ENCODE peak calls at places on chromosomes 12 and 14, in seven cellular contexts. F, K, P, Z, S, O and M are unnamed samples.

GRCh38 chr12:80053048-80053790 is 46.1 kb upstream of the OTOGL start:
- DNase-seq in F (no peak), S (no peak), Z (no peak), P (peak), K (no peak), O (no peak), M (no peak)

GRCh38 chr12:613996-614726 is 49.1 kb downstream of the NINJ2 start:
- DNase-seq in P (no peak), S (peak), Z (peak), O (no peak), K (no peak), F (no peak), M (no peak)

GRCh38 chr12:83097656-83098055 is 410.9 kb downstream of the TMTC2 start:
- DNase-seq in S (no peak), K (no peak), P (no peak), F (no peak), O (no peak), Z (no peak), M (no peak)

GRCh38 chr12:34290191-34290995 is 268.1 kb downstream of the ALG10 start:
- DNase-seq in P (no peak), O (no peak), F (no peak), S (no peak), Z (no peak), K (peak), M (no peak)

GRCh38 chr14:36713960-36714703 is 52.5 kb downstream of the PAX9 start:
- DNase-seq in K (no peak), P (no peak), Z (no peak), F (no peak), S (no peak), O (no peak), M (no peak)

GRCh38 chr12:123498126-123498825 is 35.2 kb downstream of the RILPL1 start:
- DNase-seq in O (no peak), K (no peak), Z (peak), P (no peak), F (no peak), S (no peak), M (no peak)

GRCh38 chr12:57632369-57632897 is 568 bp downstream of the B4GALNT1 start:
- DNase-seq in O (no peak), F (no peak), P (no peak), Z (no peak), K (no peak), S (peak), M (peak)

GRCh38 chr14:61322799-61323290 is 1.5 kb downstream of the PRKCH start:
- DNase-seq in Z (no peak), P (peak), F (peak), O (no peak), K (peak), S (no peak), M (no peak)

GRCh38 chr14:105709281-105710118 is 183.1 kb downstream of the TMEM121 start:
- DNase-seq in P (no peak), F (no peak), K (no peak), S (no peak), Z (no peak), O (no peak), M (no peak)
- TF ChIP-seq CEBPB in P (no peak), F (no peak), K (no peak), S (no peak), Z (no peak), O (no peak), M (no peak)

GRCh38 chr12:86331457-86331856 is 75.3 kb upstream of the MGAT4C start:
- DNase-seq in Z (no peak), P (no peak), K (no peak), F (no peak), S (no peak), O (no peak), M (no peak)
- TF ChIP-seq CEBPB in Z (no peak), P (no peak), K (no peak), F (no peak), S (no peak), O (no peak), M (no peak)

GRCh38 chr14:52402812-52403526 is 88.9 kb downstream of the PTGER2 start:
- DNase-seq in O (peak), P (peak), S (no peak), Z (no peak), F (no peak), K (no peak), M (no peak)
- TF ChIP-seq CEBPB in O (no peak), P (no peak), S (no peak), Z (no peak), F (no peak), K (no peak), M (no peak)

GRCh38 chr14:23571701-23572523 is 4.3 kb upstream of the AP1G2 start:
- DNase-seq in Z (no peak), F (no peak), K (no peak), O (no peak), S (no peak), P (no peak), M (no peak)

GRCh38 chr14:23572524-23572828 is 4.9 kb upstream of the AP1G2 start:
- DNase-seq in O (no peak), K (no peak), S (no peak), F (no peak), Z (no peak), P (no peak), M (no peak)

GRCh38 chr14:23572841-23573240 is 5.2 kb upstream of the AP1G2 start:
- DNase-seq in K (no peak), F (no peak), S (no peak), O (no peak), Z (peak), P (no peak), M (no peak)

GRCh38 chr14:23575086-23575485 is 3.5 kb downstream of the JPH4 start:
- DNase-seq in K (no peak), S (no peak), P (no peak), F (no peak), O (no peak), Z (peak), M (no peak)

DNA sequence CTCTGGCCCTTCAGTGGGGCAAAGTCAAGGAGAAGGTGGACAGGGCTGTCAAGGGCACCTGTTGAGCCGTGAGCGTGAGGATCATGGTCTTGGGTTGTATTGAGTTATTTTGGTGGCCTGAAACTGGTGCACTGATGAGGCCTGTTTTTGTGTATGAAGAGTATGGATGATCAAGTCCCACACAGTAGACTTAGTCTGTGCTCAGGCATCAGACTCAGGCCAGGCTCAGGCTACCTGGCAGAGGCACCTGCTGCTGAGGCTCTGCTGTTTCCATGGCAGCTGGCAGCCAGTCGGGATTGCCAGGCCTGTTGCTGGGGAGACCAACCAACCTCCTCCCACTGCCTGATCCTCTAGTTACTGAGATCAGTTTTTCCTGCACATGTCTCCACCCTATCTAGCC is 5.2 kb downstream of the JPH4 start:
- DNase-seq in Z (no peak), O (no peak), S (no peak), F (no peak), P (no peak), K (no peak), M (no peak)
- TF ChIP-seq CEBPB in Z (no peak), O (no peak), S (no peak), F (no peak), P (no peak), K (no peak), M (no peak)

GRCh38 chr12:65528127-65528526 is 249.6 kb downstream of the MSRB3 start:
- DNase-seq in S (no peak), Z (no peak), F (no peak), P (no peak), O (no peak), K (no peak), M (no peak)

GRCh38 chr12:65526311-65526710 is 247.8 kb downstream of the MSRB3 start:
- DNase-seq in S (no peak), F (no peak), O (no peak), K (no peak), Z (no peak), P (peak), M (no peak)

GRCh38 chr12:65524666-65525065 is 246.2 kb downstream of the MSRB3 start:
- DNase-seq in F (no peak), S (no peak), O (no peak), Z (no peak), P (peak), K (no peak), M (no peak)

GRCh38 chr12:65522956-65523857 is 244.7 kb downstream of the MSRB3 start:
- DNase-seq in K (no peak), O (no peak), F (no peak), P (peak), S (no peak), Z (no peak), M (no peak)

GRCh38 chr12:65525501-65526141 is 247.1 kb downstream of the MSRB3 start:
- DNase-seq in K (no peak), P (peak), Z (no peak), O (no peak), F (no peak), S (no peak), M (no peak)
- TF ChIP-seq CEBPB in K (no peak), P (peak), Z (no peak), O (no peak), F (no peak), S (no peak), M (no peak)

GRCh38 chr12:64221656-64222010 is 463 bp downstream of the KICS2 start:
- DNase-seq in S (peak), K (peak), Z (peak), F (peak), O (peak), P (peak), M (peak)
- TF ChIP-seq CEBPB in S (no peak), K (no peak), Z (no peak), F (no peak), O (no peak), P (no peak), M (no peak)

DNA sequence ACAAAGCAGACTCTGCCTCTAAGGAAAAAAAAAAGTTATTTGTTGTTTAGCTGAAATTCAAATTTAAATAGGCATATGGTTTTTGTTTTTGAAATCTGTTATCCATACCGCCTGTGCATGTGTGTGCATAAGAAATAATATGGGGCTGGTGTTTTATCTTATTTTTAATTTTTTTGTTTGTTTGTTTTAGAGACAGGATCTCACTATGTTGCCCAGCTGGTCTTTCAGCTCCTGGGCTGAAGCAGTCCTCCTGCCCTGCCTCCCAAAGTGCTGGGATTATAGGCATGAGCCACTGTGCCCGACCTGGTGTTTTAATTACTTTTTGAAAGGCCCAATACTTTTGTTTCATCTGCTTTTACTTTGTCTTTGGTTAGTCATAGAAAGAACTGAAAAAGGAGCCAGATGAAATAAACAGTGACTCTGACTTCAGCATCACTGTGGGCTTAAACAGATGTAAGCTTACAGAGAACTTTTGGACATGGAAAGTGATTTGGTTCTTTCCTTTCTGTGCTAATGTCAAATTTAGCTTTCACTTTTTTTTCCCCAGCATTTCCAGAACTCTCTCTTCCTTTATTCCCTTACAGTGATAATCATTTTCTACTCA is 37.2 kb downstream of the SUPT16H start:
- DNase-seq in F (no peak), S (no peak), P (peak), Z (no peak), K (no peak), O (no peak), M (no peak)
- TF ChIP-seq CEBPB in F (no peak), S (no peak), P (no peak), Z (no peak), K (no peak), O (no peak), M (no peak)